ENCODE peak calls at places on chromosomes 3 and 15, in four cellular contexts. Q is mammary epithelial cell; F is CD8-positive, alpha-beta T cell; W is HCT116. T is an unnamed sample.

GRCh38 chr15:50911641-50912040 is 3.2 kb downstream of the AP4E1 start:
- DNase-seq in W (no peak), F (no peak), Q (no peak), T (no peak)

GRCh38 chr3:141147657-141148056 is 84.0 kb upstream of the PXYLP1 start:
- DNase-seq in Q (no peak), W (no peak), F (no peak), T (no peak)

GRCh38 chr15:99604865-99605264 is 39.1 kb downstream of the MEF2A start:
- DNase-seq in W (no peak), F (no peak), Q (no peak), T (no peak)

GRCh38 chr15:59276225-59277178 is 69.9 kb downstream of the LDHAL6B start:
- DNase-seq in F (no peak), Q (peak; percentile 92), W (peak; percentile 90), T (no peak)

GRCh38 chr3:66496731-66497130 is 4.1 kb downstream of the LRIG1 start:
- DNase-seq in F (no peak), Q (peak; percentile 2), W (no peak), T (no peak)

GRCh38 chr3:27165348-27165747 is 203.8 kb downstream of the NEK10 start:
- DNase-seq in F (no peak), Q (peak; percentile 1), W (no peak), T (peak; percentile 86)

GRCh38 chr15:60324706-60325438 is 72.9 kb downstream of the ANXA2 start:
- DNase-seq in Q (no peak), W (no peak), F (no peak), T (no peak)

GRCh38 chr3:44981220-44981619 is 5.2 kb downstream of the EXOSC7 start:
- DNase-seq in Q (peak; percentile 66), W (no peak), F (no peak), T (no peak)

GRCh38 chr3:149969110-149969944 is 1.4 kb downstream of the PFN2 start:
- DNase-seq in Q (peak; percentile 72), F (no peak), W (peak; percentile 57), T (no peak)

GRCh38 chr3:67059443-67059842 is 61.3 kb downstream of the KBTBD8 start:
- DNase-seq in W (no peak), F (no peak), Q (no peak), T (no peak)

GRCh38 chr3:71064288-71064975 is 519.1 kb downstream of the FOXP1 start:
- DNase-seq in F (peak; percentile 50), W (no peak), Q (peak; percentile 65), T (no peak)

GRCh38 chr3:39144748-39145380 is 8.5 kb downstream of the CSRNP1 start:
- DNase-seq in W (no peak), F (no peak), Q (no peak), T (no peak)

GRCh38 chr15:94346272-94346671 is 114.9 kb downstream of the MCTP2 start:
- DNase-seq in W (no peak), Q (no peak), F (no peak), T (no peak)

GRCh38 chr15:72836676-72837325 is 53.2 kb upstream of the ADPGK start:
- DNase-seq in W (no peak), Q (no peak), F (no peak), T (no peak)

DNA sequence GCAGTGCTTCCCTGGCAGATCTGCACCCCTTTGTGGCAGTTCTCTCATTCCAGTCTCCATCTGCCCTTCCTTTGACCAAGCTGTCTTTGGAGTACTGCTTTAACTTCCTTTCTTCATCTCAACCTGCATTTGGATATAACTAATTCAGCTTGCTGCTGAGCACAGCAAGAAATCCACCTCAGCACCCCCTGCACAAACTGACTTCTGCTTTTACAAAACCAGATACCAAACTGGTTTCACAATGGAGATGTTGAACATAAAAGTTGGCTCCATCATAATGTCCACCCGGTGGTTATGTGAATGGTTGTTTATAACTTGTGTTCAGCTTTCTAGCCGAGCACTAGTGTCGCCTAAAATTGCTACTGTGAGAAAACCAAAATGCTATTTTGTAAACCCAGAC is 341.1 kb upstream of the SEMA6D start:
- DNase-seq in W (no peak), Q (no peak), F (no peak), T (no peak)
- TF ChIP-seq CTCF in W (no peak), Q (no peak), F (no peak), T (no peak)

GRCh38 chr3:130093741-130094391 is 12.2 kb downstream of the ALG1L2 start:
- DNase-seq in F (peak; percentile 4), Q (no peak), W (no peak), T (no peak)
- H3K4me3 ChIP-seq in F (no peak overlapping the region), Q (no peak overlapping the region), W (peak overlapping the region; percentile 42), T (no peak overlapping the region)

DNA sequence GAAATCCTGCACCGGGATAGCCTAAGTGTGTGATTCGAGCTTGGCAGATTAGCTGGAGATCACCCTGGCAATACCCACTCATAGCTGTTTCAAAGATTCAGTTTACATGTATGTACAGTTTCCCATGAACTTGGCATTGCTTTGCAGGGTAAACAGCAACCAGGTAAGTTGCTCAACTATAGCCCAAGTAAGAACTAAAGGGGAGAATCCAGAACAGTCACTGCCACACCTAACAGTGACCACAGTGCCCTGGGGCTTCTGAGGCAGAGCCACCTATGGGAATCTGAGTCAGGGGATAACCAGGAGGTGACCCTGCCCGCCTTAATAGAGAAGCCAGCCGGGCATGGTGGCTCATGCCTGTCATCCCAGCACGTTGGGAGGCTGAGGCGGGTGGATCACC is 15.9 kb downstream of the CDAN1 start:
- DNase-seq in W (no peak), Q (peak; percentile 95), F (no peak), T (no peak)
- H3K36me3 ChIP-seq in W (peaks cover 4% of the 10 kb centered on the region), Q (peaks cover 15% of the 10 kb centered on the region), F (peaks cover 7% of the 10 kb centered on the region), T (peaks cover 19% of the 10 kb centered on the region)

GRCh38 chr3:48301020-48301813 is 32.2 kb downstream of the SPINK8 start:
- DNase-seq in W (peak; percentile 76), Q (peak; percentile 87), F (peak; percentile 90), T (peak; percentile 37)
- TF ChIP-seq CTCF in W (no peak), Q (peak; percentile 0), F (no peak), T (no peak)

GRCh38 chr3:101936419-101937331 is 87.4 kb downstream of the NFKBIZ start:
- DNase-seq in Q (peak; percentile 94), F (no peak), W (no peak), T (peak; percentile 63)
- H3K4me3 ChIP-seq in Q (no peak overlapping the region), F (no peak overlapping the region), W (no peak overlapping the region), T (no peak overlapping the region)

DNA sequence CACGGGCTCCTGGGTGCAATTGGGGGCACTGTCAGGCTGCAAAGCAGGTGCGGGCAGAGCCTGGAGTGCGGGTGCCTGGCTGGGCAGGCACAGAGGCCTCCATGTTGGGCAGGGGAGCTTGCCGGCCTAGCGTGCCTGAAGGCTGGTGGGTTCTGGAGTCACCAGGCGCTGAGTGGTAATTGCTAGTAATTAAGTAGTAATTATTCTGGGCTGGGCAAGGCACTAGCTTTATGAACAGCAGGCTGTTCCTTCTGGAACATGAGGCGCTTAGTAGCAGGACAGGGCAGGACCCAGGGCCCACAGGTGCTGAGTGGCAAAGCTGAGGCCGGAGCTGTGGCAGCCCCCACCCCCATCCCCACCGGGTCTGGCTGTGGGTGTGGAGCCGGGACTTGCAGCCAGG is 25.3 kb downstream of the PLXNA1 start:
- DNase-seq in Q (no peak), W (no peak), F (no peak), T (no peak)
- H3K36me3 ChIP-seq in Q (peaks cover 18% of the 10 kb centered on the region), W (peaks cover 4% of the 10 kb centered on the region), F (no peaks in the 10 kb centered on the region), T (peaks cover 36% of the 10 kb centered on the region)

GRCh38 chr3:47008258-47008671 is 28.8 kb downstream of the NBEAL2 start:
- DNase-seq in Q (no peak), F (no peak), W (no peak), T (no peak)

GRCh38 chr3:47010050-47010712 is 30.7 kb downstream of the NBEAL2 start:
- DNase-seq in W (no peak), Q (no peak), F (no peak), T (no peak)

GRCh38 chr3:47008851-47009224 is 29.4 kb downstream of the NBEAL2 start:
- DNase-seq in Q (no peak), F (no peak), W (no peak), T (no peak)

GRCh38 chr3:47010910-47011309 is 31.4 kb downstream of the NBEAL2 start:
- DNase-seq in F (no peak), W (no peak), Q (no peak), T (no peak)

GRCh38 chr3:47009225-47010049 is 30.0 kb downstream of the NBEAL2 start:
- DNase-seq in W (no peak), F (peak; percentile 70), Q (peak; percentile 20), T (peak; percentile 65)
- TF ChIP-seq CTCF in W (no peak), F (no peak), Q (no peak), T (no peak)

DNA sequence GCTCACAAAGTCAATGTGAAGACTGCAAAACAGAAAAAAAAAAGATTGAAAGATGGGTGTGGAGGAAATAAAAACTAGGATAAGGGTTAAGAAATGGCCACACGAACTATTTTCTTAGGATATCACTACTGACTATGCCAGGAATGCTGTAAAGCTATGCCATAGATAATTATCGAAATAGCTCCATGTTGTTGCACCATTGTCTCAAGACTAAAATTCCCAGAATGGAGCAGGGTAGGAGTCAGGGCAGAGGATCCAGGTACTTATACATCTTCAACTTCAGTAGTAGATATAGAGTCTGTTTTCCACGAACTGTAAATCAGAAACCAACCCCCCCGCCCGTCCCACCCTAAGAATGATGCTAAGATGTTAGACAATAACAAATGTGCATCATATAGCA is 302.2 kb downstream of the NAALADL2 start:
- DNase-seq in F (no peak), W (no peak), Q (no peak), T (no peak)
- H3K4me3 ChIP-seq in F (no peak overlapping the region), W (no peak overlapping the region), Q (no peak overlapping the region), T (no peak overlapping the region)

GRCh38 chr3:50262778-50263177 is 6.2 kb upstream of the SEMA3B start:
- DNase-seq in Q (no peak), F (no peak), W (no peak), T (no peak)

GRCh38 chr3:50260027-50260941 is 8.7 kb upstream of the SEMA3B start:
- DNase-seq in F (peak; percentile 72), W (no peak), Q (peak; percentile 86), T (no peak)

GRCh38 chr3:50259432-50260026 is 9.4 kb upstream of the SEMA3B start:
- DNase-seq in Q (no peak), F (no peak), W (no peak), T (no peak)

GRCh38 chr3:50261505-50261904 is 7.4 kb upstream of the SEMA3B start:
- DNase-seq in W (no peak), F (no peak), Q (no peak), T (no peak)

DNA sequence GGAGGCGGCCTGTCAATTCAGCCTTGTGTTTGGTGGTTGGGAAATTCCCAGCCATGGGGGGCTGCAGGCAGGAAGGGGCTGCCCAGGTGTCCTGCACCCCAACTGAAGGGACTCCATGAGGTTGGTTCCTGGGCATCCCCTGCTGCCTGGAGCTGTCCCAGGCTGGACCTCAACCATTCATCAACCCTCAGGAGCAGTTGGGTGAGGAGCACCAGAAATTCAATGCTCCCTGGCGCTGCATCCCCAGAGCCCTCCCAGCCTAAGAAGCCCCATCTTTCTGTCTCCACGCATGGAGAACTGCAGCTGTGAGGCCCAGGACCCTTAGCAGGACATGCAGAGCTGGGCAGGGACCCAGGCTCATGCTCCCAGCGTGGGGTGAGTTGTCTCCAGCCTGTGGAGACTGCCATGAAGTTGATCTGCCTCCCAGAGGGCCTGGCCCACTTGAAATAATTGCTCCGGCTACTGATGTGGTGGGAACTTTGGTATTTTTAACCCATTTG is 8.0 kb upstream of the SEMA3B start:
- DNase-seq in F (no peak), Q (no peak), W (no peak), T (no peak)
- H3K36me3 ChIP-seq in F (peaks cover 21% of the 10 kb centered on the region), Q (peaks cover 18% of the 10 kb centered on the region), W (peaks cover 11% of the 10 kb centered on the region), T (peaks cover 26% of the 10 kb centered on the region)

T was measured in BJ.